ENCODE peak calls at places on chromosomes 4 and X, in six cellular contexts. G, F, Y, H, E and S are unnamed samples.

GRCh38 chrX:345020-345925 is 26.7 kb upstream of the GTPBP6 start:
- DNase-seq in Y (peak), G (peak), H (no peak), E (peak), F (no peak), S (no peak)

GRCh38 chr4:165517216-165517615 is 138.4 kb downstream of the CPE start:
- DNase-seq in Y (no peak), F (no peak), E (no peak), G (no peak), H (no peak), S (no peak)

GRCh38 chr4:102640669-102641068 is 120.1 kb downstream of the MANBA start:
- DNase-seq in E (no peak), Y (no peak), H (no peak), F (no peak), G (no peak), S (no peak)

GRCh38 chr4:110418641-110419040 is 57.3 kb upstream of the ENPEP start:
- DNase-seq in Y (no peak), E (no peak), H (no peak), F (no peak), G (peak), S (no peak)

GRCh38 chrX:105658136-105658535 is 164.2 kb upstream of the NRK start:
- DNase-seq in Y (no peak), F (no peak), H (no peak), G (no peak), E (no peak), S (no peak)

GRCh38 chrX:39162322-39162721 is 361.1 kb downstream of the MID1IP1 start:
- DNase-seq in H (no peak), F (no peak), G (no peak), E (no peak), Y (peak), S (no peak)

GRCh38 chr4:181757921-181758320 is 485.3 kb upstream of the TENM3 start:
- DNase-seq in E (no peak), Y (no peak), F (no peak), G (no peak), H (no peak), S (no peak)

GRCh38 chr4:1479454-1479853 is 73.2 kb upstream of the NKX1-1 start:
- DNase-seq in H (no peak), E (no peak), F (no peak), G (no peak), Y (no peak), S (no peak)

GRCh38 chr4:103098746-103099421 is 750 bp downstream of the BDH2 start:
- DNase-seq in F (no peak), Y (no peak), G (no peak), H (no peak), E (no peak), S (no peak)

GRCh38 chr4:80475781-80476180 is 140.3 kb downstream of the CFAP299 start:
- DNase-seq in Y (no peak), F (no peak), G (no peak), H (no peak), E (no peak), S (no peak)

GRCh38 chrX:11566158-11566557 is 99.6 kb downstream of the ARHGAP6 start:
- DNase-seq in F (no peak), E (no peak), H (no peak), Y (no peak), G (no peak), S (no peak)

GRCh38 chr4:55172694-55173287 is 47.4 kb upstream of the KDR start:
- DNase-seq in E (no peak), G (no peak), Y (peak), F (no peak), H (no peak), S (no peak)

GRCh38 chrX:29662101-29662500 is 553.3 kb upstream of the MAGEB2 start:
- DNase-seq in Y (no peak), G (no peak), H (no peak), E (no peak), F (no peak), S (peak)

GRCh38 chrX:69097451-69098236 is 67.6 kb downstream of the PJA1 start:
- DNase-seq in E (no peak), F (no peak), G (no peak), H (no peak), Y (no peak), S (no peak)

GRCh38 chr4:24753519-24753918 is 41.9 kb upstream of the SOD3 start:
- DNase-seq in E (no peak), F (no peak), H (no peak), Y (no peak), G (no peak), S (peak)

GRCh38 chr4:17085416-17085815 is 187.0 kb upstream of the LDB2 start:
- DNase-seq in G (no peak), F (no peak), E (no peak), Y (no peak), H (no peak), S (no peak)

GRCh38 chrX:134520860-134521390 is 61.0 kb downstream of the HPRT1 start:
- DNase-seq in E (no peak), Y (no peak), F (no peak), G (peak), H (no peak), S (no peak)

GRCh38 chrX:66110112-66110511 is 53.9 kb upstream of the HEPH start:
- DNase-seq in G (no peak), H (no peak), E (no peak), F (no peak), Y (no peak), S (no peak)

GRCh38 chrX:154529206-154529612 is 13.2 kb upstream of the FAM3A start:
- DNase-seq in Y (no peak), G (no peak), H (no peak), E (no peak), F (no peak), S (no peak)

GRCh38 chr4:108224628-108225053 is 55.9 kb upstream of the LEF1 start:
- DNase-seq in Y (no peak), E (no peak), F (no peak), H (no peak), G (no peak), S (no peak)

GRCh38 chrX:69063486-69063885 is 101.8 kb downstream of the PJA1 start:
- DNase-seq in G (no peak), H (peak), Y (no peak), E (no peak), F (peak), S (no peak)

GRCh38 chrX:39065051-39065871 is 264.0 kb downstream of the MID1IP1 start:
- DNase-seq in H (no peak), F (no peak), E (no peak), G (peak), Y (no peak), S (no peak)

GRCh38 chrX:13376857-13377441 is 57.1 kb upstream of the ATXN3L start:
- DNase-seq in G (peak), H (no peak), F (peak), Y (no peak), E (no peak), S (no peak)

GRCh38 chr4:77819836-77820679 is 890 bp upstream of the CNOT6L start:
- DNase-seq in G (peak), Y (peak), F (peak), E (peak), H (peak), S (peak)

GRCh38 chr4:100284302-100284701 is 94.0 kb upstream of the DDIT4L start:
- DNase-seq in E (no peak), G (no peak), Y (no peak), H (no peak), F (no peak), S (no peak)

GRCh38 chr4:74738756-74739155 is 55.6 kb downstream of the BTC start:
- DNase-seq in Y (no peak), F (no peak), G (no peak), H (no peak), E (no peak), S (no peak)

GRCh38 chr4:183335369-183335940 is 13.2 kb upstream of the CLDN24 start:
- DNase-seq in E (peak), Y (no peak), F (no peak), G (no peak), H (no peak), S (peak)

GRCh38 chrX:29687687-29688086 is 527.7 kb upstream of the MAGEB2 start:
- DNase-seq in Y (no peak), G (no peak), F (no peak), E (no peak), H (no peak), S (no peak)

GRCh38 chrX:1041051-1041450 is 171.4 kb downstream of the CRLF2 start:
- DNase-seq in H (no peak), Y (no peak), G (no peak), F (no peak), E (no peak), S (no peak)

GRCh38 chr4:71411976-71412375 is 73.2 kb downstream of the SLC4A4 start:
- DNase-seq in G (no peak), Y (no peak), F (no peak), E (no peak), H (no peak), S (no peak)

GRCh38 chr4:143337600-143338287 is 1.1 kb downstream of the GAB1 start:
- DNase-seq in H (peak), G (no peak), E (peak), Y (peak), F (peak), S (no peak)

GRCh38 chr4:504076-504475 is 5.1 kb downstream of the PIGG start:
- DNase-seq in G (no peak), F (no peak), E (no peak), Y (no peak), H (no peak), S (peak)

GRCh38 chr4:15349426-15349825 is 78.4 kb upstream of the C1QTNF7 start:
- DNase-seq in G (no peak), F (no peak), H (no peak), E (no peak), Y (no peak), S (no peak)

GRCh38 chrX:53263597-53264094 is 17.7 kb downstream of the IQSEC2 start:
- DNase-seq in H (peak), Y (no peak), F (no peak), G (no peak), E (no peak), S (no peak)

GRCh38 chr4:161881370-161881769 is 282.4 kb downstream of the FSTL5 start:
- DNase-seq in E (no peak), Y (no peak), F (no peak), H (no peak), G (no peak), S (no peak)

DNA sequence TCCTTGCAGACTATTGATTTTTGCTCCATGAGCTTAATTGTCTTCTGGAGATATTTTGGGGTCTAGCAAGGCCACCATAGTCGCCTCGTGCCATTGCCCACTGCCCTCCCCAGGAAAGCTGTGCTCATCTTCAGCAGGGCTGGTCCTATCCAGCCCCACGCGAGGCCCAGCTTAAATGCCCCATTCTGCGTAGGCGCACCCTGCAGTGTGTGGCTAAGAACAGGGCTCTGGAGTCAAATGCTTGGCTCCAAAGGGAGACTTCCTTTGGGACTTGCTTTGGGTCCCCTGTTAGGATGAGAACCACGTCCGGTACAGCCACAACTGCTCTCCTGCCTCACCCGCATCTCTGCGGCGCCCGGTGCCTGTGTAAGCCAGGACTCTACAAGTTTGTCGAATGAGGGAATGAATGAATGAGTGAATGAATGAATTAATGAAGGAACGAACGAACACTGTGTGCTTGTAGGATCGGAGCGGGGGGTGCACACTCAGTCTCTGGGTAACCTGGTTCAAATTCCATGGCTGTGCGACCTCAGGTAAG is 201.3 kb upstream of the PSAPL1 start:
- DNase-seq in Y (no peak), F (no peak), H (no peak), G (no peak), E (no peak), S (no peak)
- H3K4me3 ChIP-seq in Y (no peak), F (no peak), H (no peak), G (no peak), E (no peak), S (no peak)

GRCh38 chrX:119692241-119693031 is 532 bp downstream of the SEPTIN6 start:
- DNase-seq in E (peak), H (peak), G (peak), Y (peak), F (no peak), S (no peak)

GRCh38 chrX:119690921-119691716 is 1.8 kb downstream of the SEPTIN6 start:
- DNase-seq in F (no peak), Y (no peak), G (no peak), E (no peak), H (peak), S (no peak)

GRCh38 chrX:119693996-119694451 is 1.1 kb upstream of the SEPTIN6 start:
- DNase-seq in E (no peak), F (no peak), Y (no peak), H (peak), G (no peak), S (no peak)

GRCh38 chrX:119694601-119695534 is 1.9 kb upstream of the SEPTIN6 start:
- DNase-seq in G (no peak), H (no peak), E (no peak), F (no peak), Y (no peak), S (no peak)

GRCh38 chrX:119693032-119693995 is at the start of gene SEPTIN6:
- DNase-seq in H (peak), E (peak), Y (peak), F (peak), G (peak), S (no peak)
- TF ChIP-seq CTCF in H (no peak), E (no peak), Y (peak), F (no peak), G (no peak), S (no peak)

GRCh38 chr4:184347251-184348239 is 126.8 kb downstream of the IRF2 start:
- DNase-seq in F (peak), H (peak), Y (peak), G (no peak), E (peak), S (peak)
- H3K4me3 ChIP-seq in F (no peak), H (no peak), Y (peak), G (no peak), E (no peak), S (no peak)

GRCh38 chrX:46386511-46386910 is 158.7 kb downstream of the ZNF674 start:
- DNase-seq in F (no peak), Y (no peak), H (no peak), E (no peak), G (no peak), S (no peak)
- TF ChIP-seq CTCF in F (no peak), Y (no peak), H (peak), E (peak), G (no peak), S (peak)